ENCODE peak calls at places on chromosomes 16 and 17, in four cellular contexts. U is glutamatergic neuron, K is IMR-90, P is adrenal gland. G is an unnamed sample.

GRCh38 chr17:19714542-19715411 is 1.6 kb downstream of the SLC47A2 start:
- DNase-seq in U (no peak), K (no peak), P (no peak), G (peak)

GRCh38 chr16:12794486-12795399 is 8.9 kb downstream of the CPPED1 start:
- DNase-seq in P (no peak), K (no peak), U (no peak), G (no peak)

GRCh38 chr16:30637952-30638351 is 12.8 kb upstream of the PRR14 start:
- DNase-seq in K (peak), U (no peak), P (no peak), G (no peak)

GRCh38 chr17:45977506-45977824 is 21.6 kb upstream of the STH start:
- DNase-seq in P (no peak), K (no peak), U (no peak), G (no peak)

GRCh38 chr16:49596119-49596518 is 222.5 kb downstream of the C16orf78 start:
- DNase-seq in U (no peak), K (peak), P (peak), G (no peak)

GRCh38 chr16:57694556-57695377 is at the start of gene DRC7:
- DNase-seq in K (peak), P (peak), U (peak), G (peak)

GRCh38 chr16:69396187-69397061 is 10.6 kb upstream of the TERF2 start:
- DNase-seq in K (peak), U (peak), P (peak), G (peak)

GRCh38 chr16:80670170-80670865 is 129.5 kb downstream of the DYNLRB2 start:
- DNase-seq in U (no peak), P (no peak), K (no peak), G (no peak)

GRCh38 chr17:40484973-40485530 is 16.4 kb downstream of the TNS4 start:
- DNase-seq in K (no peak), P (no peak), U (no peak), G (no peak)

GRCh38 chr16:23557779-23558330 is 328 bp downstream of the UBFD1 start:
- DNase-seq in P (peak), K (peak), U (peak), G (peak)

GRCh38 chr17:77408284-77408683 is 267.5 kb downstream of the SEC14L1 start:
- DNase-seq in P (no peak), U (no peak), K (no peak), G (no peak)

GRCh38 chr17:27498615-27499316 is 42.5 kb downstream of the KSR1 start:
- DNase-seq in U (no peak), P (no peak), K (no peak), G (no peak)

GRCh38 chr16:68790130-68790761 is 53.1 kb upstream of the TANGO6 start:
- DNase-seq in U (no peak), P (no peak), K (peak), G (no peak)

GRCh38 chr16:4981473-4981872 is 23.3 kb downstream of the SEC14L5 start:
- DNase-seq in K (no peak), P (no peak), U (no peak), G (no peak)

GRCh38 chr16:4987580-4988374 is 29.6 kb downstream of the SEC14L5 start:
- DNase-seq in P (no peak), K (no peak), U (no peak), G (no peak)

GRCh38 chr16:4987250-4987579 is 29.1 kb downstream of the SEC14L5 start:
- DNase-seq in U (no peak), P (no peak), K (no peak), G (no peak)

GRCh38 chr16:4982056-4982867 is 24.1 kb downstream of the SEC14L5 start:
- DNase-seq in P (peak), U (no peak), K (no peak), G (no peak)

DNA sequence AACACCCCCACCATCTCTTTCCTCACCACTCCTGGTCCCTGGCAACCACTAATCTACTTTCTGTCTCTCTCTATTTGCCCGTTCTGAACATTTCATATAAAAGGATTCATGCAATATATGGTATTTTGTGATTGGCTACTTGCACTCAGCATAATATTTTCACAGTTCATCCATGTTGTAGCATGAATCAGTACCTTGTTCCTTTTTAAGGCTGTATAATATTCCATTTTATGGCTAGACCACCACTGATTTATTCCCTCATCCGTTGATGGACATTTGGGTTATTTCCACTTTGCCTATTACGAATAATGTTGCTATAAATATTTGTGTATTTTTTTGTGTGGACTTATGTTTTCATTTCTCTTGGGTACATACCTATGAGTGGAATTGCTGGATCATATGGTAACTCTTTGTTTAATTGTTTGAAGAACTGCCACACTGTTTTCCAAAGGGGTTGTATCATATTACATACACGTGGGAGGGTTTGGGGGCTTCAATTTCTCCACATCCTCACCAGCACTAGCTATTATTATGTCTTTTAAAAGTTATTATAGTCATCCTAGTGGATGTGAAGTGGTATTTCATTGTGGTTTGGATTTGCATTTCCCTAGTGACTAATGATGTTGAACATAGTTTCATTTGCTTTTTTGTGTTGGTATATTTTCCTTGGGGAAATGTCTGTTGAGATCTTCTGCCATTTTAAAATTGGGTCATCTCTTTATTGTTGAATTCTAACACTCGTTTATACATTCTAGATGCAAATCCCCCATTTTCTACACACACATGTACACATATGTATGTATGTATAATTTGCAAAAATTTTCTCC is 26.3 kb downstream of the SEC14L5 start:
- DNase-seq in P (no peak), K (no peak), U (no peak), G (no peak)
- TF ChIP-seq CTCF in P (no peak), K (no peak), U (no peak), G (no peak)

GRCh38 chr17:376936-377863 is 24.6 kb upstream of the RPH3AL start:
- DNase-seq in K (peak), P (no peak), U (peak), G (no peak)

GRCh38 chr17:372157-373152 is 19.8 kb upstream of the RPH3AL start:
- DNase-seq in P (no peak), K (peak), U (no peak), G (no peak)

GRCh38 chr17:371583-371982 is 19.0 kb upstream of the RPH3AL start:
- DNase-seq in P (no peak), K (no peak), U (no peak), G (no peak)

GRCh38 chr17:378068-378467 is 25.5 kb upstream of the RPH3AL start:
- DNase-seq in U (no peak), K (no peak), P (no peak), G (no peak)

DNA sequence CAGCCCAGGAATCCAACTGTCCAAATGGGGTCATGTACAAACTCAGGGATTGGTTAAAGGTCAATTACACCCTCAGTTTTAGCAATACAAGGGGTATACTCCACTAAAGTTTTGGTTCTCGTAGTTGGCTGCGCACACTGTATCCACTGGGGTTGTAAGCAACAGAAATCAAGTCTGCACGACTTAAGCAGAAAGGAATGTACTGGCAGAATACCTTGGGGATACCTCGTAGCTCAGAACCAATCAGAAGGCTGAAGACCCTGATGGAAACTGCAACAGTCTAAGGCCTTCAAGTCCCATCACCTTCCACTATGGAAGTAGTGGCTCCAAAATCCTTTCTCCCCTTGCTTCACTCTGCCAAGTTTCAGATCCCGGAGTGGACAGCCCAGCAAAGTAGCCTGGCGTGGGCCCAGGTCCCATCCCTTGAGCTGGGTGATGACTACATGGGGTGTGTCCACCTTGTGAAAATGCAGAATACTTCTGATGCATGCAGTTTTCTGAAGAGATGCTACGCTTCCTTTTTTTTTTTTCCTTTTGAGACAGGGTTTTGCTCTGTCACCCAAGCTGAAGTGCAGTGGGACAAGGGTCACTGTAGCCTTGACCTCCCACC is 21.1 kb upstream of the RPH3AL start:
- DNase-seq in P (no peak), U (no peak), K (no peak), G (no peak)
- TF ChIP-seq CTCF in P (no peak), U (no peak), K (no peak), G (no peak)

GRCh38 chr16:51149251-51149661 is 1.8 kb downstream of the SALL1 start:
- DNase-seq in K (no peak), U (no peak), P (no peak), G (no peak)

GRCh38 chr16:51144203-51144602 is 6.9 kb downstream of the SALL1 start:
- DNase-seq in U (no peak), K (no peak), P (no peak), G (no peak)

GRCh38 chr16:51148674-51149228 is 2.3 kb downstream of the SALL1 start:
- DNase-seq in P (no peak), U (no peak), K (no peak), G (no peak)

GRCh38 chr16:51147776-51148673 is 3.0 kb downstream of the SALL1 start:
- DNase-seq in P (no peak), K (no peak), U (no peak), G (no peak)

GRCh38 chr16:51146256-51146924 is 4.7 kb downstream of the SALL1 start:
- DNase-seq in K (peak), P (no peak), U (no peak), G (no peak)
- TF ChIP-seq CTCF in K (peak), P (no peak), U (peak), G (no peak)

GRCh38 chr17:22514315-22514714 is 822.0 kb downstream of the KCNJ18 start:
- DNase-seq in P (no peak), K (no peak), U (no peak), G (no peak)

GRCh38 chr17:22512506-22512905 is 820.2 kb downstream of the KCNJ18 start:
- DNase-seq in P (no peak), K (no peak), U (no peak), G (no peak)

GRCh38 chr17:22512057-22512456 is 819.7 kb downstream of the KCNJ18 start:
- DNase-seq in U (no peak), K (no peak), P (no peak), G (no peak)

GRCh38 chr17:22511431-22511830 is 819.1 kb downstream of the KCNJ18 start:
- DNase-seq in U (no peak), K (no peak), P (no peak), G (no peak)

GRCh38 chr17:22512997-22513538 is 820.7 kb downstream of the KCNJ18 start:
- DNase-seq in K (no peak), U (no peak), P (no peak), G (no peak)
- TF ChIP-seq CTCF in K (no peak), U (no peak), P (no peak), G (no peak)